ENCODE peak calls at places on chromosomes 1 and 21, in ten cellular contexts. Y, N, B, H, O, F, X, K, J and Z are unnamed samples.

GRCh38 chr1:36109041-36109679 is 15.9 kb downstream of the COL8A2 start:
- DNase-seq in J (no peak), B (peak), H (no peak), K (peak), O (no peak), X (no peak), Y (peak), N (no peak), F (no peak), Z (no peak)

GRCh38 chr21:45102391-45102932 is 28.1 kb downstream of the ADARB1 start:
- DNase-seq in K (peak), X (no peak), N (no peak), J (no peak), H (no peak), B (no peak), F (no peak), O (no peak), Y (no peak), Z (no peak)

GRCh38 chr1:70764747-70765146 is 282.9 kb downstream of the PTGER3 start:
- DNase-seq in K (peak), N (no peak), H (no peak), O (no peak), X (no peak), Y (no peak), J (no peak), B (no peak), F (no peak), Z (no peak)

GRCh38 chr1:182051938-182052337 is 9.6 kb downstream of the ZNF648 start:
- DNase-seq in N (no peak), Y (no peak), J (no peak), K (peak), H (no peak), X (no peak), F (no peak), B (no peak), O (no peak), Z (no peak)

GRCh38 chr1:111442457-111442856 is 6.6 kb downstream of the WDR77 start:
- DNase-seq in J (no peak), Y (no peak), K (no peak), H (no peak), N (no peak), F (no peak), O (no peak), X (no peak), B (no peak), Z (no peak)

GRCh38 chr1:51488372-51489050 is 30.6 kb downstream of the EPS15 start:
- DNase-seq in O (no peak), B (peak), N (no peak), F (no peak), J (no peak), K (peak), H (no peak), Y (no peak), X (no peak), Z (no peak)

GRCh38 chr1:32813941-32814739 is 3.0 kb downstream of the YARS1 start:
- DNase-seq in X (no peak), H (no peak), F (no peak), K (peak), Y (no peak), J (no peak), O (no peak), B (peak), N (no peak), Z (no peak)

GRCh38 chr1:9835758-9836631 is 12.2 kb upstream of the CLSTN1 start:
- DNase-seq in J (no peak), Y (no peak), N (peak), F (peak), O (no peak), B (peak), X (peak), H (peak), K (peak), Z (no peak)

GRCh38 chr1:44484155-44484688 is 79.2 kb downstream of the RNF220 start:
- DNase-seq in Y (no peak), N (no peak), K (peak), O (no peak), H (no peak), X (no peak), B (no peak), F (no peak), J (no peak), Z (no peak)

GRCh38 chr1:20210736-20211405 is 24.6 kb upstream of the PLA2G2C start:
- DNase-seq in B (no peak), H (no peak), N (no peak), K (peak), O (no peak), X (no peak), J (no peak), Y (no peak), F (no peak), Z (no peak)

GRCh38 chr1:20212099-20212684 is 25.9 kb upstream of the PLA2G2C start:
- DNase-seq in J (no peak), O (no peak), K (no peak), H (no peak), B (no peak), Y (no peak), N (no peak), X (no peak), F (no peak), Z (no peak)

GRCh38 chr1:20215716-20216115 is 29.4 kb upstream of the PLA2G2C start:
- DNase-seq in H (no peak), F (no peak), O (no peak), K (no peak), Y (no peak), N (no peak), J (no peak), X (no peak), B (no peak), Z (no peak)

GRCh38 chr1:20211511-20211931 is 25.2 kb upstream of the PLA2G2C start:
- DNase-seq in F (no peak), B (no peak), N (no peak), O (no peak), Y (no peak), X (no peak), J (no peak), K (peak), H (no peak), Z (no peak)

DNA sequence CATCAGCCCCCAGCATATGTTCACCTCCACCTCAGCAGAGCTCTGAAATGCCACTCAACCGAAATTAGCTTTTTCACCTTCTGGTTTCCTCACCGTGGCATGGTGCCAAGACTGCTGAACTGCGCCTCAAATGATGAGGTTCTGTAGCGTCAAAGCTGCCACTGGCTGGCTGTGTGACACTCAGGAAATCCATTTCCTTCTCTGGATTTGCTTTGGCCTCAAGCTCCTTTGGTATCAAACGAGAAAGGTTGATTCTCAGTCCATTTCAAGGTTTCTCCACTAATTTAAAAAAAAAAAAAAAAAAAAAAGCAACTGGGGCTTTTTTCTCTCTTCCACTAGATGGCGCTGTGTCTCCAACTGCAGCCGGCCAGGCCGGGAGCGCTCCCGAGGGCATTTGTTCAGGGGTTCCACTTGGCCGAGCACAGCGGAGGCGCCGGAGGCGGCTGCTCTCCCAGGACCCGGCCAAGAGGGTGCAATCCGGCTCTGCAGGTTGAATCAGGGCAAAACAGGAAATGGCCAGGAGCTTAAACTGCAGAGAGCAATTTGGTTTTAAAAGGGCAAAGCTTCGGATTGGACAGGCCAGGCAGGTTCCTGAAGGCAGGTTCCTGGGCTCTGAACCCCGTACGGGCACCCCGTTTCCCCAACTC is 26.5 kb upstream of the PLA2G2C start:
- DNase-seq in J (peak), H (peak), O (no peak), K (peak), X (peak), F (peak), Y (peak), B (peak), N (peak), Z (no peak)
- TF ChIP-seq CTCF in J (peak), H (no peak), O (peak), K (peak), X (peak), F (peak), Y (peak), B (peak), N (peak), Z (peak)

DNA sequence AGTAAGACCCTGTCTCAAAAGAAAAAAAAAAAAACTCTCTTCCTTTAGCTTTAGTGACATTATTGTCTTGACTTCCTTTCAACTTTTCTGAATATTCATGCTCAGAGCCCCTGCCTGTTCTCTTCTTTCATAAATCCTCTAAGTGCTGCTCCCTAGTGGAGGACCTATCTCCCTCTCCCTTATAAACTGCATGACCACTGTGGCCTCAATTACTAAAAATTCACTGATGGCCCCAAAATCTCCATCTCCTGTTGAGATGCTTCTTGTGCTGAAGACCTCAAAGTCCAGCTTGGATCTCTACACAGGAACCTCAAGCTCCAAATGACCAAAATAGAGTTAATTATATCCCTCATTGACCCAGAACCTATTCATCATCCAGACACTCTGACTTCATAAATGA is 7.8 kb downstream of the ITLN1 start:
- DNase-seq in O (no peak), B (no peak), J (no peak), H (no peak), N (no peak), F (no peak), K (no peak), X (no peak), Y (no peak), Z (no peak)
- TF ChIP-seq CTCF in O (no peak), B (no peak), J (no peak), H (no peak), N (no peak), F (peak), K (no peak), X (no peak), Y (peak), Z (no peak)

DNA sequence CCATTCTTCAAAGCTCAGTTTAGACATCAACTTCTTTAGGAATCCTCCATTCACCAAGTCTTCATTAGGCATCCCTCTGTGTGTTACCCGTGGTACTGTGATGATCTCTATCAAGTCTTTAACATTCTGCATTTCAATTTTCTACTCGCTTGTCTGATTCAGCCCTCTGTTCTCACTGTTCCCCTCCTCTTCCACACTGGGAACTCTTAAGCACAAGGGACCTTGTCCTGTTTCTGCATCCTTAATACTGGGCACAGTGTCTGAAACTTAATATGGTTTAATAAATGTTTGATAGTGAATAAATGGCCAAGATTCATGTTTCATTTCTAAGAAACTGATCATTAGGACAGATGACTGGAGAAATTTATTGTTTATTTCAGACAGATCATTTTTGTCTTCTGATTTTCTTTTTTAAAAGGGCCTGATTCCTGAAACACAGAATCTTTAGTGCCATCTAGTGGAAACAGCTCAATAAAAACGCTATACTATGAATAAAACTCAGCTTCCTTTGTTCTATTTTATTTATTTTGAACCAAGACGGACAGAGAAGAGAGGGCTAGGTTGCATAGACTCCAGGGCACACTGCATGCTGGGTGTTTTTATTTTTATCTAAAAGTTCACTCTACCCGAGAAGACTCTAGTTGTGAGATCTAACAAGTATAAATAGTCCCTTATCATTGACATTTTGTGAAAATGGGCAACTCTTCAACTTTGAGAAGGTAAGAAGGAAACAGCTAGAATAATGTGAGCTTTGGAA is 7.0 kb upstream of the TRIM45 start:
- DNase-seq in B (peak), O (no peak), Y (no peak), X (no peak), K (peak), H (no peak), J (no peak), N (no peak), F (no peak), Z (no peak)
- TF ChIP-seq CTCF in B (peak), O (peak), Y (peak), X (peak), K (peak), H (no peak), J (peak), N (peak), F (peak), Z (peak)

GRCh38 chr21:38404134-38404533 is 94.1 kb downstream of the ERG start:
- DNase-seq in O (no peak), B (no peak), H (no peak), X (no peak), F (no peak), Y (no peak), N (no peak), K (no peak), J (no peak), Z (no peak)
- TF ChIP-seq CTCF in O (no peak), B (no peak), H (no peak), X (no peak), F (no peak), Y (no peak), N (no peak), K (no peak), J (no peak), Z (no peak)

GRCh38 chr1:952201-952600 is 6.9 kb downstream of the NOC2L start:
- DNase-seq in X (no peak), F (no peak), Y (no peak), K (no peak), B (no peak), J (no peak), H (no peak), O (no peak), N (no peak), Z (no peak)

GRCh38 chr1:950881-951280 is 8.2 kb downstream of the NOC2L start:
- DNase-seq in O (no peak), H (no peak), B (no peak), X (no peak), N (no peak), K (no peak), J (no peak), F (no peak), Y (no peak), Z (no peak)

GRCh38 chr1:952603-953002 is 6.5 kb downstream of the NOC2L start:
- DNase-seq in O (no peak), B (no peak), J (no peak), X (no peak), H (no peak), F (no peak), N (no peak), K (no peak), Y (no peak), Z (no peak)

GRCh38 chr1:950268-950667 is 8.8 kb downstream of the NOC2L start:
- DNase-seq in H (no peak), N (no peak), X (no peak), O (no peak), K (no peak), B (no peak), Y (no peak), F (no peak), J (no peak), Z (no peak)

GRCh38 chr1:951364-951763 is 7.7 kb downstream of the NOC2L start:
- DNase-seq in N (no peak), B (peak), F (no peak), Y (no peak), H (no peak), J (no peak), O (no peak), X (no peak), K (peak), Z (no peak)
- TF ChIP-seq CTCF in N (no peak), B (peak), F (peak), Y (no peak), H (no peak), J (no peak), O (no peak), X (no peak), K (peak), Z (peak)

GRCh38 chr1:28130901-28131300 is 42.5 kb upstream of the EYA3 start:
- DNase-seq in O (no peak), F (no peak), B (no peak), X (no peak), N (no peak), K (no peak), J (no peak), H (no peak), Y (no peak), Z (no peak)

GRCh38 chr1:28135910-28136635 is 40.4 kb downstream of the PTAFR start:
- DNase-seq in H (no peak), X (no peak), J (no peak), N (no peak), K (no peak), F (no peak), B (no peak), Y (no peak), O (no peak), Z (no peak)

GRCh38 chr1:28134651-28135207 is 41.8 kb downstream of the PTAFR start:
- DNase-seq in H (no peak), O (no peak), K (no peak), B (no peak), J (no peak), X (no peak), N (no peak), Y (no peak), F (no peak), Z (no peak)

GRCh38 chr1:28129150-28129549 is 40.7 kb upstream of the EYA3 start:
- DNase-seq in J (no peak), F (no peak), K (peak), O (no peak), N (no peak), H (no peak), Y (no peak), B (peak), X (no peak), Z (no peak)

GRCh38 chr1:28132110-28132897 is 43.9 kb upstream of the EYA3 start:
- DNase-seq in B (no peak), J (no peak), Y (no peak), N (no peak), X (no peak), K (no peak), O (no peak), F (no peak), H (no peak), Z (no peak)
- TF ChIP-seq CTCF in B (no peak), J (no peak), Y (no peak), N (no peak), X (no peak), K (no peak), O (no peak), F (no peak), H (no peak), Z (no peak)